ENCODE peak calls at places on chromosomes 3 and 15, in seven cellular contexts. J is Calu3, Y is GDM1, X is B cell, C is astrocyte of the spinal cord, I is anterior cingulate cortex, A is breast epithelium. H is an unnamed sample.

GRCh38 chr3:38756892-38757291 is 59.1 kb downstream of the SCN10A start:
- DNase-seq in J (no peak), Y (no peak), X (no peak), C (no peak), I (no peak), A (no peak), H (no peak)

GRCh38 chr15:83305696-83306291 is 21.3 kb upstream of the BNC1 start:
- DNase-seq in J (peak; percentile 28), Y (no peak), X (no peak), C (no peak), I (no peak), A (peak; percentile 35), H (no peak)

GRCh38 chr3:107345968-107346367 is 31.3 kb upstream of the CCDC54 start:
- DNase-seq in J (peak; percentile 38), Y (no peak), X (no peak), C (no peak), I (no peak), A (no peak), H (no peak)

GRCh38 chr15:51229907-51230328 is 108.5 kb downstream of the CYP19A1 start:
- DNase-seq in J (no peak), Y (no peak), X (no peak), C (peak; percentile 30), I (no peak), A (no peak), H (peak; percentile 33)

GRCh38 chr3:34696831-34697230 is 898.4 kb downstream of the PDCD6IP start:
- DNase-seq in J (no peak), Y (no peak), X (no peak), C (no peak), I (no peak), A (no peak), H (no peak)

GRCh38 chr15:48370460-48370859 is 39.2 kb downstream of the DUT start:
- DNase-seq in J (no peak), Y (no peak), X (no peak), C (peak; percentile 92), I (no peak), A (no peak), H (no peak)

GRCh38 chr3:52973806-52974205 is 72.1 kb downstream of the SFMBT1 start:
- DNase-seq in J (no peak), Y (no peak), X (no peak), C (peak; percentile 14), I (no peak), A (no peak), H (no peak)

GRCh38 chr3:14938964-14939363 is 8.4 kb upstream of the NR2C2 start:
- DNase-seq in J (no peak), Y (no peak), X (no peak), C (no peak), I (no peak), A (no peak), H (no peak)

GRCh38 chr3:146334151-146334550 is 83.2 kb upstream of the PLSCR4 start:
- DNase-seq in J (peak; percentile 77), Y (no peak), X (no peak), C (peak; percentile 40), I (no peak), A (no peak), H (no peak)

GRCh38 chr3:27293954-27294353 is 75.2 kb downstream of the NEK10 start:
- DNase-seq in J (no peak), Y (no peak), X (no peak), C (peak; percentile 54), I (no peak), A (no peak), H (no peak)

GRCh38 chr3:15409239-15409638 is 18.1 kb downstream of the METTL6 start:
- DNase-seq in J (no peak), Y (no peak), X (no peak), C (no peak), I (no peak), A (no peak), H (no peak)

GRCh38 chr3:132210476-132211346 is 106.5 kb upstream of the ACP3 start:
- DNase-seq in J (peak; percentile 84), Y (no peak), X (peak; percentile 3), C (no peak), I (no peak), A (no peak), H (peak; percentile 15)

GRCh38 chr15:28881600-28881999 is 4.2 kb upstream of the APBA2 start:
- DNase-seq in J (no peak), Y (no peak), X (no peak), C (no peak), I (no peak), A (no peak), H (no peak)

GRCh38 chr3:112197131-112197530 is 64.1 kb upstream of the GCSAM start:
- DNase-seq in J (no peak), Y (no peak), X (no peak), C (no peak), I (no peak), A (no peak), H (no peak)

H was measured in GM10248.